ENCODE peak calls at places on chromosomes 5 and 9, in four cellular contexts. Z is AG04449, D is A549, W is fibroblast of the aortic adventitia. B is an unnamed sample.

GRCh38 chr5:79666758-79667157 is 22.9 kb upstream of the CMYA5 start:
- DNase-seq in Z (no peak), D (no peak), W (no peak), B (no peak)

GRCh38 chr9:134624119-134624826 is 17.3 kb upstream of the COL5A1 start:
- DNase-seq in Z (no peak), D (no peak), W (peak; percentile 25), B (no peak)

GRCh38 chr9:18564018-18564880 is 90.3 kb downstream of the ADAMTSL1 start:
- DNase-seq in Z (no peak), D (no peak), W (no peak), B (no peak)

GRCh38 chr5:108788142-108788541 is 40.4 kb downstream of the FER start:
- DNase-seq in Z (no peak), D (no peak), W (no peak), B (no peak)

GRCh38 chr5:119323630-119324000 is 32.2 kb upstream of the TNFAIP8 start:
- DNase-seq in Z (no peak), D (peak; percentile 40), W (peak; percentile 75), B (no peak)

GRCh38 chr9:6106576-6107339 is 91.3 kb upstream of the RANBP6 start:
- DNase-seq in Z (no peak), D (peak; percentile 54), W (peak; percentile 57), B (peak; percentile 44)

GRCh38 chr5:59189482-59189881 is 606.6 kb downstream of the RAB3C start:
- DNase-seq in Z (no peak), D (no peak), W (no peak), B (no peak)

GRCh38 chr9:95726756-95727155 is 148.7 kb upstream of the ERCC6L2 start:
- DNase-seq in Z (peak; percentile 5), D (peak; percentile 42), W (peak; percentile 74), B (peak; percentile 72)

GRCh38 chr9:133238272-133238850 is 29.3 kb upstream of the OBP2B start:
- DNase-seq in Z (no peak), D (peak; percentile 88), W (no peak), B (peak; percentile 69)

GRCh38 chr5:142108432-142109355 is at the start of gene NDFIP1:
- DNase-seq in Z (no peak), D (peak; percentile 86), W (peak; percentile 59), B (peak; percentile 82)

GRCh38 chr5:88829053-88829452 is 53.9 kb downstream of the MEF2C start:
- DNase-seq in Z (no peak), D (no peak), W (peak; percentile 41), B (no peak)

GRCh38 chr9:109182940-109183798 is 16.1 kb upstream of the FRRS1L start:
- DNase-seq in Z (no peak), D (peak; percentile 62), W (peak; percentile 13), B (peak; percentile 48)

GRCh38 chr9:94084314-94084713 is at the start of gene PTPDC1:
- DNase-seq in Z (peak; percentile 37), D (peak; percentile 33), W (peak; percentile 83), B (no peak)

GRCh38 chr5:154840435-154841272 is 9.7 kb downstream of the FAXDC2 start:
- DNase-seq in Z (no peak), D (no peak), W (no peak), B (no peak)

GRCh38 chr9:128822407-128823042 is 4.2 kb downstream of the ENDOG start:
- DNase-seq in Z (no peak), D (no peak), W (no peak), B (no peak)

GRCh38 chr5:152061095-152061494 is 136.4 kb upstream of the GLRA1 start:
- DNase-seq in Z (no peak), D (no peak), W (no peak), B (no peak)

GRCh38 chr9:32424616-32425015 is 40.2 kb downstream of the ACO1 start:
- DNase-seq in Z (no peak), D (no peak), W (no peak), B (no peak)

GRCh38 chr9:127347831-127348699 is 48.9 kb upstream of the SLC2A8 start:
- DNase-seq in Z (peak; percentile 4), D (peak; percentile 71), W (peak; percentile 82), B (peak; percentile 20)

GRCh38 chr9:88697764-88698436 is 162.9 kb downstream of the NXNL2 start:
- DNase-seq in Z (no peak), D (no peak), W (no peak), B (no peak)

GRCh38 chr9:127451681-127452480 is 571 bp downstream of the LRSAM1 start:
- DNase-seq in Z (no peak), D (peak; percentile 75), W (peak; percentile 58), B (peak; percentile 67)

GRCh38 chr5:150641826-150642566 is 1.5 kb downstream of the SYNPO start:
- DNase-seq in Z (no peak), D (no peak), W (no peak), B (no peak)

GRCh38 chr5:82390088-82390487 is 111.9 kb upstream of the RPS23 start:
- DNase-seq in Z (no peak), D (no peak), W (no peak), B (no peak)

GRCh38 chr5:95080456-95080855 is 204.4 kb downstream of the MCTP1 start:
- DNase-seq in Z (no peak), D (no peak), W (peak; percentile 7), B (no peak)

GRCh38 chr9:37951671-37952579 is 48.0 kb upstream of the SLC25A51 start:
- DNase-seq in Z (no peak), D (peak; percentile 51), W (no peak), B (no peak)

GRCh38 chr9:749712-750111 is 91.8 kb upstream of the DMRT1 start:
- DNase-seq in Z (no peak), D (no peak), W (no peak), B (no peak)

GRCh38 chr9:116656977-116657376 is 30.1 kb upstream of the TRIM32 start:
- DNase-seq in Z (no peak), D (no peak), W (peak; percentile 57), B (no peak)

GRCh38 chr9:72477862-72478564 is 43.4 kb upstream of the TMC1 start:
- DNase-seq in Z (no peak), D (peak; percentile 97), W (peak; percentile 59), B (peak; percentile 40)

GRCh38 chr9:28774433-28775029 is 1201.2 kb upstream of the C9orf72 start:
- DNase-seq in Z (no peak), D (peak; percentile 52), W (peak; percentile 46), B (peak; percentile 13)

GRCh38 chr9:18568969-18569368 is 95.0 kb downstream of the ADAMTSL1 start:
- DNase-seq in Z (no peak), D (no peak), W (peak; percentile 53), B (no peak)

GRCh38 chr5:155651-156410 is 35.5 kb upstream of the LRRC14B start:
- DNase-seq in Z (no peak), D (no peak), W (no peak), B (no peak)

GRCh38 chr5:56055287-56055686 is 60.5 kb upstream of the IL6ST start:
- DNase-seq in Z (no peak), D (no peak), W (no peak), B (no peak)

DNA sequence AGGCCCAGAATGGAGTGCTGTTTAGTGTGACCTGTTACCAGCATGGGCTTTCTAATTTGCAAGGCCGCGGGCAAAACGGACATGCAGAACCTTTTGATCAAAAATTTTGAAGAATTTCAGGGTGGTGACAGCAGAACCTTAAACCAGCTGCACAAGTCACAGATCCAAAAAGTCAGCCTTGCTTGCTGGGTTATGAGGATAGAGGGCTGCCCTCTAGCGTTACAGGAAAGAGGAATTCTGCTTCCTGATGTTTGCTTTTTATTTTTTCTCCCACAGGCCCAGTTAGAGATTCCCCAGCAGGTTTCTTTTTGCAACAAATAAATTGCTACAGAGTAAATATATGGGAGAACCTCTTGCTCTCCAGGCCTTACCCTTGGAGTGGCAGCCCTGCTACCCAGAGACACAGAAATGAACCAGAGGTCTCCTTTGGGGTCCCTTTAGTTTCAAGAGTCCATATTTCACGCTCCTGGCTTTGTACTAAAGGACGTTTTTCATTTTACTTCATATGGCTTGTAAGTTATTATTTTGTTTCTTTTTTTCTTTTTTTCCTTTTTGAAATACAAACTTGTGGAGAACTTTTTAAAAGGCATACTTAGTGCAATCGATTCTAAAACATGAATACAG is 3.4 kb upstream of the ADCY2 start:
- DNase-seq in Z (no peak), D (peak; percentile 46), W (peak; percentile 71), B (no peak)
- TF ChIP-seq CTCF in Z (peak; percentile 64), D (peak; percentile 50), W (peak; percentile 68), B (peak; percentile 30)

DNA sequence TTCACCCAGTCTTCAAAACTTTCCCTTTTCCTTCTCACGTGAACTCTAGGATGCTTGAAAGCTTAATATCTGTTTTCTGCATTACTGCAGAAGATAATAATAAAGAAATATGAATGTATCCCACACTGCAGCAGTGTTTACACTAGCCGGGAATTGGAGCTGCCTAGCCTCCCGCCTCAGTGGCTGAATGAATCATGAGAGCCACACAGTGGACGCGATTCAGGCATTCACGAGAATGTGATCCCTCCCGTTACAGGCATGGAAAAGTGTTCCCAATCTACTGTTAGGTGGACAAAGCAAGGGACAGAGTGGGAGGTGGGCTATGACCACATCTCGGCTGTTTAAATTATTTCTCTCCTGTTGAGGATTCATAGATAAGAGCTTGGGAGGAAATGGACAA is 69.4 kb upstream of the CTSL start:
- DNase-seq in Z (no peak), D (no peak), W (peak; percentile 59), B (no peak)
- TF ChIP-seq CTCF in Z (no peak), D (no peak), W (peak; percentile 39), B (no peak)

DNA sequence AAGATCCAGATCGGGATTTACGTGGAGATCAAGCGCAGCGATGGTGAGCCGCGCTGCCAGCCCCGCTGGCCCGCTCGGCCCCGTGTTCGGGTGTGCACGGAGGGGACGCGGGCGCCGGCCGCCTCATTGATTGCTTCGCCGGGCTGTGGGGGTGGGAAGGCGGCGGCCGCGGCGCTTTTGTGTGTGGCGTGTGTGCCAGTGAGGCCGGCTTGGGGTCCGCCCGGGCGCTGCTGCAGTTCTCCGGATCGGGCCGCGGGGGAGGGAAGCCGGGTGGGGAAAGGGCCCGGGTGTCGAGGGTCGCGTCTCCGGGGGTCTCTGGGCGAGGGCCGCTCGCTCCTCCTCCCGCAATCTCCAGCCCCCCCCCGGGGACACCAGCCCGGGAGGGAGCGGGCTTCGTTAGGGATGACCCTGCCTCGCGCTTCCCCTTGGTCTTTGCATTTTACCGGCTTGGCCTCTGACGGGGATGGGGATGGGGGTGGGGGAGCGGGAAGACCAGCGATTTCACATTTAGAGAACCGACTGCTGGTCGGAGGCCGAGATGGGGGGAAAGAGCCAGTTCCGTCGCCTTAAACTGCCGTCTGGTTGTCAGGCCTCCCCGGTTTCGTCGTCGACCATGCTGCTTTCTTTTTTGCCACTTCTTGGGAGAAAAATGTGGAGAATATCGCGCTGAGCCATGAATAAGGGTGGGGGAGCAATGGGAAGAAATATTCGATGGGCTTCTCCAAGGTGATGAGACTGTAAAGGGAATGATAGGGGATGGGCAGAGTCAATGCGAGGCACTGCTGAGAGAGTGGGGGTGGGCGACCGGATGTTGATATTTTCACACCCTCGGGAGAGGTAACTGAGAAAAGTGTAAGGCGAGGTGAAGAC is 723 bp downstream of the KIF2A start:
- DNase-seq in Z (no peak), D (peak; percentile 47), W (peak; percentile 34), B (peak; percentile 55)
- TF ChIP-seq CTCF in Z (no peak), D (no peak), W (no peak), B (no peak)

GRCh38 chr9:137162505-137163100 is 7.2 kb downstream of the LRRC26 start:
- DNase-seq in Z (no peak), D (peak; percentile 64), W (no peak), B (no peak)
- TF ChIP-seq CTCF in Z (no peak), D (peak; percentile 14), W (no peak), B (peak; percentile 16)

B was measured in GM13977.